ENCODE peak calls at places on chromosomes 4 and X, in seven cellular contexts. Y is Kasumi-1; F is psoas muscle; L is kidney; C is caudate nucleus; J is effector memory CD4-positive, alpha-beta T cell; Z is brain microvascular endothelial cell. Q is an unnamed sample.

GRCh38 chr4:93810340-93810992 is 18.1 kb upstream of the ATOH1 start:
- DNase-seq in Y (no peak), F (no peak), L (no peak), C (no peak), J (no peak), Z (no peak), Q (no peak)

GRCh38 chrX:97740886-97741285 is 857.2 kb downstream of the RPA4 start:
- DNase-seq in Y (no peak), F (no peak), L (no peak), C (no peak), J (no peak), Z (no peak), Q (no peak)

GRCh38 chrX:13115457-13115856 is 71.0 kb upstream of the FAM9C start:
- DNase-seq in Y (no peak), F (no peak), L (no peak), C (no peak), J (no peak), Z (no peak), Q (no peak)

GRCh38 chrX:24987731-24988130 is 28.0 kb downstream of the ARX start:
- DNase-seq in Y (no peak), F (no peak), L (no peak), C (no peak), J (no peak), Z (no peak), Q (no peak)

GRCh38 chrX:130100180-130100579 is 10.1 kb downstream of the ELF4 start:
- DNase-seq in Y (no peak), F (peak), L (peak), C (no peak), J (no peak), Z (no peak), Q (no peak)

GRCh38 chrX:39766085-39766726 is 331.6 kb downstream of the BCOR start:
- DNase-seq in Y (no peak), F (no peak), L (no peak), C (no peak), J (no peak), Z (no peak), Q (no peak)

GRCh38 chr4:136342666-136343065 is 1189.6 kb downstream of the PCDH18 start:
- DNase-seq in Y (no peak), F (no peak), L (no peak), C (no peak), J (no peak), Z (no peak), Q (no peak)

GRCh38 chr4:77800483-77801259 is 18.5 kb downstream of the CNOT6L start:
- DNase-seq in Y (no peak), F (no peak), L (no peak), C (no peak), J (no peak), Z (no peak), Q (no peak)

GRCh38 chrX:76454456-76454927 is 27.0 kb downstream of the MAGEE1 start:
- DNase-seq in Y (peak), F (no peak), L (no peak), C (no peak), J (no peak), Z (peak), Q (no peak)

GRCh38 chrX:136646602-136647239 is 1.2 kb upstream of the CD40LG start:
- DNase-seq in Y (no peak), F (no peak), L (no peak), C (no peak), J (peak), Z (no peak), Q (no peak)

GRCh38 chrX:19514791-19515614 is at the start of gene MAP3K15:
- DNase-seq in Y (peak), F (peak), L (peak), C (no peak), J (no peak), Z (no peak), Q (no peak)

GRCh38 chrX:16970977-16971376 is 24.5 kb downstream of the REPS2 start:
- DNase-seq in Y (no peak), F (no peak), L (no peak), C (no peak), J (no peak), Z (peak), Q (no peak)

GRCh38 chr4:187006189-187006618 is 282.5 kb upstream of the FAT1 start:
- DNase-seq in Y (no peak), F (no peak), L (no peak), C (no peak), J (no peak), Z (no peak), Q (no peak)

GRCh38 chrX:46559062-46559461 is 13.8 kb upstream of the ZNF674 start:
- DNase-seq in Y (no peak), F (no peak), L (no peak), C (no peak), J (no peak), Z (no peak), Q (no peak)

GRCh38 chrX:131895002-131895401 is 128.1 kb upstream of the STK26 start:
- DNase-seq in Y (no peak), F (no peak), L (no peak), C (no peak), J (no peak), Z (peak), Q (no peak)

GRCh38 chr4:80138556-80139538 is 58.5 kb upstream of the PRDM8 start:
- DNase-seq in Y (peak), F (peak), L (no peak), C (no peak), J (peak), Z (peak), Q (no peak)

GRCh38 chr4:104064650-104065577 is 345.1 kb upstream of the TACR3 start:
- DNase-seq in Y (peak), F (peak), L (no peak), C (no peak), J (no peak), Z (peak), Q (no peak)

GRCh38 chr4:80162418-80162817 is 34.9 kb upstream of the PRDM8 start:
- DNase-seq in Y (no peak), F (no peak), L (no peak), C (no peak), J (no peak), Z (no peak), Q (no peak)

GRCh38 chrX:10156199-10157031 is at the start of gene CLCN4:
- DNase-seq in Y (no peak), F (peak), L (peak), C (no peak), J (no peak), Z (peak), Q (no peak)

GRCh38 chr4:25313194-25313895 is 771 bp downstream of the ZCCHC4 start:
- DNase-seq in Y (no peak), F (no peak), L (no peak), C (no peak), J (no peak), Z (no peak), Q (no peak)

GRCh38 chrX:53918697-53919096 is 125.6 kb downstream of the PHF8 start:
- DNase-seq in Y (no peak), F (no peak), L (no peak), C (no peak), J (no peak), Z (no peak), Q (no peak)

GRCh38 chr4:90069151-90069550 is 58.0 kb upstream of the CCSER1 start:
- DNase-seq in Y (no peak), F (no peak), L (no peak), C (no peak), J (no peak), Z (no peak), Q (no peak)

GRCh38 chrX:40663880-40664630 is 16.7 kb upstream of the CXorf38 start:
- DNase-seq in Y (no peak), F (no peak), L (no peak), C (no peak), J (no peak), Z (peak), Q (no peak)

GRCh38 chr4:55318135-55318534 is 27.9 kb upstream of the SRD5A3 start:
- DNase-seq in Y (no peak), F (no peak), L (no peak), C (no peak), J (no peak), Z (no peak), Q (no peak)

GRCh38 chrX:82058728-82059127 is 856.8 kb downstream of the SH3BGRL start:
- DNase-seq in Y (no peak), F (no peak), L (no peak), C (no peak), J (no peak), Z (no peak), Q (no peak)

GRCh38 chr4:169283114-169283509 is 12.4 kb upstream of the SH3RF1 start:
- DNase-seq in Y (no peak), F (no peak), L (no peak), C (no peak), J (no peak), Z (peak), Q (no peak)

GRCh38 chrX:136196691-136197155 is 49.4 kb downstream of the FHL1 start:
- DNase-seq in Y (no peak), F (no peak), L (no peak), C (no peak), J (no peak), Z (no peak), Q (no peak)

GRCh38 chr4:80183196-80184052 is 13.9 kb upstream of the PRDM8 start:
- DNase-seq in Y (peak), F (peak), L (peak), C (no peak), J (no peak), Z (no peak), Q (peak)

GRCh38 chr4:6386091-6386490 is 86.3 kb downstream of the PPP2R2C start:
- DNase-seq in Y (no peak), F (no peak), L (peak), C (no peak), J (no peak), Z (no peak), Q (no peak)

GRCh38 chrX:68883800-68884199 is 55.0 kb downstream of the EFNB1 start:
- DNase-seq in Y (no peak), F (no peak), L (no peak), C (no peak), J (no peak), Z (no peak), Q (no peak)

GRCh38 chr4:123350191-123350544 is 46.4 kb upstream of the SPRY1 start:
- DNase-seq in Y (no peak), F (no peak), L (no peak), C (no peak), J (no peak), Z (no peak), Q (no peak)

GRCh38 chrX:106874075-106874474 is 29.1 kb downstream of the RIPPLY1 start:
- DNase-seq in Y (peak), F (no peak), L (no peak), C (no peak), J (no peak), Z (no peak), Q (no peak)

GRCh38 chrX:108156934-108157466 is 65.4 kb downstream of the ATG4A start:
- DNase-seq in Y (no peak), F (no peak), L (no peak), C (no peak), J (no peak), Z (no peak), Q (no peak)

GRCh38 chrX:107730991-107731766 is 44.4 kb downstream of the TSC22D3 start:
- DNase-seq in Y (no peak), F (no peak), L (no peak), C (no peak), J (no peak), Z (no peak), Q (no peak)

GRCh38 chr4:8084712-8085490 is 73.7 kb downstream of the ABLIM2 start:
- DNase-seq in Y (no peak), F (peak), L (peak), C (no peak), J (no peak), Z (no peak), Q (no peak)

GRCh38 chrX:41441934-41442823 is 5.0 kb upstream of the NYX start:
- DNase-seq in Y (peak), F (peak), L (peak), C (no peak), J (peak), Z (peak), Q (peak)

GRCh38 chrX:150530821-150531220 is 37.6 kb upstream of the MTM1 start:
- DNase-seq in Y (no peak), F (no peak), L (no peak), C (no peak), J (no peak), Z (no peak), Q (no peak)

Q was measured in T-helper 17 cell.